ENCODE peak calls at places on chromosome 18, in eight cellular contexts. U is heart right ventricle; O is CD8-positive, alpha-beta T cell; L is transverse colon; E is ovary; R is body of pancreas; B is CD4-positive, alpha-beta T cell; V is A549. K is an unnamed sample.

GRCh38 chr18:2400701-2401191 is 170.6 kb downstream of the METTL4 start:
- DNase-seq in U (no peak), O (no peak), L (no peak), E (no peak), R (no peak), B (no peak), V (no peak), K (no peak)

GRCh38 chr18:67219821-67220220 is 296.7 kb downstream of the DSEL start:
- DNase-seq in U (no peak), O (no peak), L (no peak), E (no peak), R (no peak), B (no peak), V (no peak), K (no peak)

GRCh38 chr18:36212301-36212977 is 25.1 kb downstream of the MOCOS start:
- DNase-seq in U (no peak), O (no peak), L (no peak), E (peak; percentile 51), R (no peak), B (no peak), V (no peak), K (no peak)

GRCh38 chr18:57559311-57559710 is 27.2 kb downstream of the FECH start:
- DNase-seq in U (no peak), O (no peak), L (no peak), E (no peak), R (no peak), B (no peak), V (no peak), K (no peak)

GRCh38 chr18:25503567-25504081 is 151.7 kb upstream of the ZNF521 start:
- DNase-seq in U (peak; percentile 31), O (no peak), L (peak; percentile 57), E (peak; percentile 70), R (peak; percentile 24), B (no peak), V (peak; percentile 27), K (peak; percentile 46)

GRCh38 chr18:10234912-10235439 is 219.5 kb upstream of the APCDD1 start:
- DNase-seq in U (no peak), O (no peak), L (no peak), E (peak; percentile 60), R (no peak), B (no peak), V (no peak), K (no peak)

GRCh38 chr18:48804856-48805610 is 145.7 kb downstream of the SMAD7 start:
- DNase-seq in U (no peak), O (no peak), L (peak; percentile 5), E (no peak), R (peak; percentile 2), B (no peak), V (no peak), K (no peak)

GRCh38 chr18:75875559-75875958 is 448.1 kb upstream of the SMIM21 start:
- DNase-seq in U (no peak), O (no peak), L (no peak), E (no peak), R (no peak), B (no peak), V (no peak), K (no peak)

GRCh38 chr18:21741511-21742322 is 1.1 kb downstream of the MIB1 start:
- DNase-seq in U (peak; percentile 30), O (peak; percentile 39), L (peak; percentile 40), E (peak; percentile 41), R (peak; percentile 36), B (peak; percentile 13), V (peak; percentile 4), K (peak; percentile 42)

GRCh38 chr18:68991281-68991680 is 193.4 kb downstream of the CCDC102B start:
- DNase-seq in U (no peak), O (no peak), L (no peak), E (no peak), R (no peak), B (no peak), V (no peak), K (peak; percentile 95)

GRCh38 chr18:47747260-47747795 is 183.1 kb downstream of the SMAD2 start:
- DNase-seq in U (no peak), O (no peak), L (no peak), E (no peak), R (no peak), B (no peak), V (no peak), K (no peak)

GRCh38 chr18:47746615-47747014 is 183.8 kb downstream of the SMAD2 start:
- DNase-seq in U (no peak), O (no peak), L (no peak), E (no peak), R (no peak), B (no peak), V (no peak), K (no peak)

GRCh38 chr18:47750889-47751423 is 179.5 kb downstream of the SMAD2 start:
- DNase-seq in U (no peak), O (no peak), L (no peak), E (no peak), R (no peak), B (no peak), V (no peak), K (no peak)

GRCh38 chr18:47749195-47749973 is 181.1 kb downstream of the SMAD2 start:
- DNase-seq in U (peak; percentile 83), O (peak; percentile 72), L (peak; percentile 82), E (peak; percentile 75), R (peak; percentile 74), B (peak; percentile 79), V (peak; percentile 50), K (peak; percentile 73)

GRCh38 chr18:47748093-47748796 is 182.2 kb downstream of the SMAD2 start:
- DNase-seq in U (no peak), O (no peak), L (no peak), E (no peak), R (no peak), B (no peak), V (no peak), K (no peak)
- TF ChIP-seq CTCF in U (no peak), O (no peak), L (no peak), E (no peak), R (no peak), B (no peak), V (no peak), K (no peak)

GRCh38 chr18:14945984-14946383 is 198.0 kb downstream of the ANKRD30B start:
- DNase-seq in U (no peak), O (no peak), L (no peak), E (no peak), R (no peak), B (no peak), V (no peak), K (no peak)
- H3K9me3 ChIP-seq in U (no peaks in the 10 kb centered on the region), O (no peaks in the 10 kb centered on the region), L (no peaks in the 10 kb centered on the region), E (no peaks in the 10 kb centered on the region), R (no peaks in the 10 kb centered on the region), B (no peaks in the 10 kb centered on the region), V (no peaks in the 10 kb centered on the region), K (no peaks in the 10 kb centered on the region)

DNA sequence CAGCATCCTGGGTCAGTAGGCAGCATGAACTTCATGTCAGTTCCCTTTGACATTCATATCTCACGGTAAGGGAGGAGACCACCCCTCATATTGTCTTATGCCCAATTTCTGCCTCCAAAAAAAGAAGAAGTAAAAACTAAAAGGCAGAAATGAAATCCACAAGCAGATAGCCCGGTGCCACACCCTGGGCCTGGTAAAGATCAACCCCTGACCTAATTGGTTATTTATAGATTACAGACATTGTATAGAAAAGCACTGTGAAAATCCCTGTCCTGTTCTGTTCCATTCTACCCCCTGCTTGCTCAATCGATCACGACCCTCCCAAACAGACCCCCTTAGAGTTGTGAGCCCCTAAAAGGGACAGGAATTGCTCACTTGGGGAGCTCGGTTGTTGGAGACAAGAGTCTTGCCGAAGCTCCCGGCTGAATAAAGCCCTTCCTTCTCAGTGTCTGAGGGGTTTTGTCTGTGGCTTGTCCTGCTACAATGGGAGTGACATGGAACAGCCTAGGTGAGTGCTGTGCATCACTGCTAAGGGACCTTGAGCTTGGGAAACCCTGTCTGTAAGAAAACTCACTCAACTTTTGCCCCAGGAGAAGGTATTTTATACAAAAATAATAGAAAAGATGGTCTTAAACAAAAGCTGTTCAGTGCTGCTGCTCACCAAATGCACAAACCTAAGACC is 11.1 kb downstream of the NDUFV2 start:
- DNase-seq in U (no peak), O (no peak), L (no peak), E (no peak), R (no peak), B (no peak), V (no peak), K (no peak)
- H3K27ac ChIP-seq in U (peak overlapping the region; percentile 60), O (no peak overlapping the region), L (peak overlapping the region; percentile 51), E (no peak overlapping the region), R (no peak overlapping the region), B (peak overlapping the region; percentile 23), V (no peak overlapping the region), K (no peak overlapping the region)

DNA sequence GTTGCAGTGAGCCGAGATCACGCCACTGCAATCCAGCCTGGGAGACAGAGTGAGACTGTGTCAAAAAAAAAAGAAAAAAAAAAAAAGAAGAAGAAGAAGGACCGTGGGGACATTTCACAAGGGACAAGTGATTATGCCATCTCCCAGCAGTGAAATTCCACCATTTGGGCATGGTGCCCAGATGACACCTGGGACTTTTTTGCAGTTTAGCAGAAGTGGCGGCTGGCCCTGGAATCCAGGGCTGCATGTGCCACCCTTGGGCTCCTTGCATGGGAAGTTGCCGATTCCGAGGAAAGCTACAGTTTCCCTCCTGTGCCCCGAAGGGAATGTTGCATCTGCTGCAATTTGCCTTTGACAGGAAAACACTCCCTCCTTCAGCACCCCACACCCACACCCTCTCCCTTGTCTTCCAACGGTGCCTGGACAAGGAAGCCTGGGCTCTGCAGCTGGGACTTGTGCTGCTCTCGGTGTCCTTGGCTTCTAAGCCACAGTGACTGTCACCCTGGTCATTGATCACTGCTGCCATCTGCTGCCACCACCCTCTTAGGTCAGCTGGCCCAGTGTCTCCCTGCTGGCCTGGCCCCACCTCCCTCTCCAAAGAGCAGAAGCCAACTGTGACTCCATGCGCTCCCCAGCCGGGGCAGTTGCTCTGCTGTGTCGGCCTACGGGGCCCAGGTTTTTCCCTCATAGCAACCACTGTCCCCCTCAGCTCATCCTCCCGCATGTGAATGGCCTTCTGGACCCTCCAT is 56.4 kb upstream of the LRRC30 start:
- DNase-seq in U (no peak), O (no peak), L (no peak), E (no peak), R (peak; percentile 44), B (no peak), V (no peak), K (no peak)
- TF ChIP-seq CTCF in U (no peak), O (no peak), L (no peak), E (no peak), R (no peak), B (no peak), V (no peak), K (no peak)

GRCh38 chr18:55634545-55634944 is 46.6 kb upstream of the TCF4 start:
- DNase-seq in U (no peak), O (no peak), L (no peak), E (no peak), R (no peak), B (no peak), V (no peak), K (peak; percentile 91)

GRCh38 chr18:55633032-55633431 is 45.0 kb upstream of the TCF4 start:
- DNase-seq in U (no peak), O (no peak), L (no peak), E (no peak), R (no peak), B (no peak), V (no peak), K (no peak)

GRCh38 chr18:55637204-55637603 is 49.2 kb upstream of the TCF4 start:
- DNase-seq in U (no peak), O (no peak), L (no peak), E (no peak), R (no peak), B (no peak), V (no peak), K (no peak)

GRCh38 chr18:55635439-55635838 is 47.4 kb upstream of the TCF4 start:
- DNase-seq in U (no peak), O (no peak), L (no peak), E (no peak), R (no peak), B (no peak), V (no peak), K (no peak)
- H3K9me3 ChIP-seq in U (no peaks in the 10 kb centered on the region), O (no peaks in the 10 kb centered on the region), L (no peaks in the 10 kb centered on the region), E (no peaks in the 10 kb centered on the region), R (no peaks in the 10 kb centered on the region), B (no peaks in the 10 kb centered on the region), V (no peaks in the 10 kb centered on the region), K (no peaks in the 10 kb centered on the region)

K was measured in A673.